ENCODE peak calls at places on chromosomes 12 and 14, in six cellular contexts. One of them, this sample, is unnamed.
A peak's percentile ranks its signal among the peaks of the same experiment; 100 is the strongest.

GRCh38 chr12:13167226-13167625 is 29.3 kb upstream of the EMP1 start:
- DNase-seq in posterior vena cava: no peak
- DNase-seq in GM04504: no peak
- DNase-seq in left ventricle myocardium superior: no peak
- DNase-seq in NCI-H345: no peak
- DNase-seq in GM19239: no peak
- DNase-seq in this sample: no peak

GRCh38 chr14:98984719-98985041 is 287.3 kb downstream of the BCL11B start:
- DNase-seq in GM04504: no peak
- DNase-seq in posterior vena cava: no peak
- DNase-seq in left ventricle myocardium superior: no peak
- DNase-seq in NCI-H345: no peak
- DNase-seq in GM19239: no peak
- DNase-seq in this sample: no peak

GRCh38 chr12:50112456-50113218 is 601 bp downstream of the COX14 start:
- DNase-seq in left ventricle myocardium superior: no peak
- DNase-seq in NCI-H345: peak; percentile 14
- DNase-seq in posterior vena cava: peak; percentile 66
- DNase-seq in GM19239: no peak
- DNase-seq in GM04504: no peak
- DNase-seq in this sample: no peak

GRCh38 chr14:81169711-81170103 is 51.1 kb downstream of the GTF2A1 start:
- DNase-seq in NCI-H345: no peak
- DNase-seq in GM19239: no peak
- DNase-seq in GM04504: no peak
- DNase-seq in left ventricle myocardium superior: peak; percentile 80
- DNase-seq in posterior vena cava: peak; percentile 90
- DNase-seq in this sample: no peak

GRCh38 chr12:92971869-92972524 is 42.9 kb upstream of the EEA1 start:
- DNase-seq in GM19239: no peak
- DNase-seq in posterior vena cava: no peak
- DNase-seq in GM04504: peak; percentile 57
- DNase-seq in left ventricle myocardium superior: no peak
- DNase-seq in NCI-H345: no peak
- DNase-seq in this sample: no peak

GRCh38 chr14:99891900-99892299 is 98.7 kb downstream of the EML1 start:
- DNase-seq in GM04504: no peak
- DNase-seq in posterior vena cava: no peak
- DNase-seq in left ventricle myocardium superior: no peak
- DNase-seq in GM19239: no peak
- DNase-seq in NCI-H345: no peak
- DNase-seq in this sample: no peak

GRCh38 chr14:21048638-21049037 is 6.5 kb downstream of the RNASE7 start:
- DNase-seq in NCI-H345: no peak
- DNase-seq in GM04504: no peak
- DNase-seq in GM19239: no peak
- DNase-seq in left ventricle myocardium superior: no peak
- DNase-seq in posterior vena cava: no peak
- DNase-seq in this sample: no peak

GRCh38 chr12:121057794-121058193 is 18.7 kb upstream of the OASL start:
- DNase-seq in posterior vena cava: no peak
- DNase-seq in left ventricle myocardium superior: no peak
- DNase-seq in GM19239: no peak
- DNase-seq in NCI-H345: no peak
- DNase-seq in GM04504: no peak
- DNase-seq in this sample: no peak

GRCh38 chr14:42499137-42499536 is 892.5 kb downstream of the LRFN5 start:
- DNase-seq in NCI-H345: no peak
- DNase-seq in posterior vena cava: no peak
- DNase-seq in left ventricle myocardium superior: no peak
- DNase-seq in GM19239: no peak
- DNase-seq in GM04504: no peak
- DNase-seq in this sample: no peak

GRCh38 chr12:89421093-89421835 is 69.0 kb upstream of the DUSP6 start:
- DNase-seq in posterior vena cava: no peak
- DNase-seq in GM19239: no peak
- DNase-seq in GM04504: no peak
- DNase-seq in left ventricle myocardium superior: no peak
- DNase-seq in NCI-H345: no peak
- DNase-seq in this sample: no peak

GRCh38 chr12:132771126-132771838 is 9.7 kb upstream of the ANKLE2 start:
- DNase-seq in GM04504: no peak
- DNase-seq in GM19239: peak; percentile 58
- DNase-seq in NCI-H345: no peak
- DNase-seq in posterior vena cava: no peak
- DNase-seq in left ventricle myocardium superior: no peak
- DNase-seq in this sample: no peak

GRCh38 chr14:49160983-49161382 is 425.2 kb downstream of the RPS29 start:
- DNase-seq in posterior vena cava: no peak
- DNase-seq in left ventricle myocardium superior: no peak
- DNase-seq in NCI-H345: no peak
- DNase-seq in GM04504: no peak
- DNase-seq in GM19239: no peak
- DNase-seq in this sample: no peak